ENCODE peak calls at places on chromosomes 3 and 15, in five cellular contexts. H is nephron progenitor cell; Q is left cardiac atrium; Z is activated naive CD8-positive, alpha-beta T cell treated with anti-CD3 and anti-CD28 coated beads, Interleukin-2, amount 50 U/mL, for 24 hours; E is endothelial cell. A is an unnamed sample.

GRCh38 chr3:185824051-185824466 is 783 bp downstream of the IGF2BP2 start:
- DNase-seq in Z (peak), H (peak), E (peak), Q (peak), A (peak)

GRCh38 chr3:138389841-138390581 is 41.6 kb downstream of the MRAS start:
- DNase-seq in Z (no peak), H (no peak), Q (peak), E (no peak), A (no peak)

GRCh38 chr3:31813686-31814085 is 167.4 kb downstream of the OSBPL10 start:
- DNase-seq in H (no peak), Q (no peak), E (no peak), Z (no peak), A (no peak)

GRCh38 chr3:50658416-50658815 is 16.3 kb upstream of the DOCK3 start:
- DNase-seq in H (no peak), Q (no peak), Z (no peak), E (no peak), A (no peak)

GRCh38 chr3:177932346-177932745 is 603.9 kb upstream of the KCNMB2 start:
- DNase-seq in E (no peak), H (no peak), Z (no peak), Q (no peak), A (no peak)

GRCh38 chr3:160291290-160291908 is 66.2 kb downstream of the C3orf80 start:
- DNase-seq in Q (no peak), H (no peak), E (no peak), Z (no peak), A (no peak)

GRCh38 chr15:62977952-62978811 is 64.4 kb upstream of the TPM1 start:
- DNase-seq in Z (no peak), E (no peak), H (no peak), Q (peak), A (peak)

GRCh38 chr3:42229942-42230688 is 35.9 kb downstream of the CCK start:
- DNase-seq in Q (no peak), E (peak), Z (no peak), H (peak), A (peak)

GRCh38 chr15:34642252-34642651 is 58.8 kb upstream of the GOLGA8B start:
- DNase-seq in E (no peak), Z (no peak), H (peak), Q (no peak), A (peak)

GRCh38 chr15:101455291-101455916 is 34.1 kb downstream of the PCSK6 start:
- DNase-seq in Q (no peak), E (no peak), Z (no peak), H (no peak), A (peak)

GRCh38 chr15:66657062-66658020 is 44.7 kb upstream of the SMAD6 start:
- DNase-seq in Q (no peak), H (peak), Z (no peak), E (no peak), A (peak)

A was measured in retina.